ENCODE peak calls at places on chromosomes 11 and 22, in ten cellular contexts. One of them, this sample, is unnamed.

GRCh38 chr22:31595271-31595670 is 66.7 kb downstream of the PISD start:
- DNase-seq in AG09309: no peak
- DNase-seq in epithelial cell of esophagus: no peak
- DNase-seq in sigmoid colon: no peak
- DNase-seq in tibial artery: no peak
- DNase-seq in cardiac muscle cell: no peak
- DNase-seq in fibroblast of mammary gland: no peak
- DNase-seq in esophagus muscularis mucosa: no peak
- DNase-seq in cardiac fibroblast: no peak
- DNase-seq in pancreas: no peak
- DNase-seq in this sample: no peak

GRCh38 chr22:45336971-45337431 is 27.3 kb downstream of the FAM118A start:
- DNase-seq in AG09309: no peak
- DNase-seq in epithelial cell of esophagus: no peak
- DNase-seq in sigmoid colon: peak; percentile 87
- DNase-seq in tibial artery: peak; percentile 83
- DNase-seq in cardiac muscle cell: peak; percentile 67
- DNase-seq in fibroblast of mammary gland: no peak
- DNase-seq in esophagus muscularis mucosa: peak; percentile 95
- DNase-seq in cardiac fibroblast: peak; percentile 6
- DNase-seq in pancreas: peak; percentile 46
- DNase-seq in this sample: no peak

GRCh38 chr11:3093281-3094191 is 36.3 kb upstream of the CARS1 start:
- DNase-seq in AG09309: no peak
- DNase-seq in epithelial cell of esophagus: no peak
- DNase-seq in sigmoid colon: peak; percentile 64
- DNase-seq in tibial artery: no peak
- DNase-seq in cardiac muscle cell: no peak
- DNase-seq in fibroblast of mammary gland: no peak
- DNase-seq in esophagus muscularis mucosa: no peak
- DNase-seq in cardiac fibroblast: no peak
- DNase-seq in pancreas: no peak
- DNase-seq in this sample: peak; percentile 51

GRCh38 chr11:1089738-1090599 is 15.3 kb downstream of the MUC2 start:
- DNase-seq in AG09309: no peak
- DNase-seq in epithelial cell of esophagus: no peak
- DNase-seq in sigmoid colon: no peak
- DNase-seq in tibial artery: no peak
- DNase-seq in cardiac muscle cell: no peak
- DNase-seq in fibroblast of mammary gland: no peak
- DNase-seq in esophagus muscularis mucosa: no peak
- DNase-seq in cardiac fibroblast: no peak
- DNase-seq in pancreas: peak; percentile 14
- DNase-seq in this sample: no peak

GRCh38 chr11:95794086-95794485 is 3.8 kb downstream of the CEP57 start:
- DNase-seq in AG09309: no peak
- DNase-seq in epithelial cell of esophagus: no peak
- DNase-seq in sigmoid colon: no peak
- DNase-seq in tibial artery: no peak
- DNase-seq in cardiac muscle cell: no peak
- DNase-seq in fibroblast of mammary gland: peak; percentile 17
- DNase-seq in esophagus muscularis mucosa: no peak
- DNase-seq in cardiac fibroblast: no peak
- DNase-seq in pancreas: no peak
- DNase-seq in this sample: no peak

GRCh38 chr11:59678813-59679165 is 10.0 kb upstream of the PATL1 start:
- DNase-seq in AG09309: no peak
- DNase-seq in epithelial cell of esophagus: no peak
- DNase-seq in sigmoid colon: no peak
- DNase-seq in tibial artery: no peak
- DNase-seq in cardiac muscle cell: no peak
- DNase-seq in fibroblast of mammary gland: no peak
- DNase-seq in esophagus muscularis mucosa: no peak
- DNase-seq in cardiac fibroblast: no peak
- DNase-seq in pancreas: no peak
- DNase-seq in this sample: peak; percentile 80

GRCh38 chr11:108836541-108836940 is 171.7 kb downstream of the DDX10 start:
- DNase-seq in AG09309: no peak
- DNase-seq in epithelial cell of esophagus: no peak
- DNase-seq in sigmoid colon: no peak
- DNase-seq in tibial artery: no peak
- DNase-seq in cardiac muscle cell: no peak
- DNase-seq in fibroblast of mammary gland: no peak
- DNase-seq in esophagus muscularis mucosa: no peak
- DNase-seq in cardiac fibroblast: no peak
- DNase-seq in pancreas: no peak
- DNase-seq in this sample: no peak

GRCh38 chr22:45911601-45912271 is 65.2 kb downstream of the WNT7B start:
- DNase-seq in AG09309: no peak
- DNase-seq in epithelial cell of esophagus: peak; percentile 88
- DNase-seq in sigmoid colon: no peak
- DNase-seq in tibial artery: no peak
- DNase-seq in cardiac muscle cell: peak; percentile 11
- DNase-seq in fibroblast of mammary gland: peak; percentile 45
- DNase-seq in esophagus muscularis mucosa: no peak
- DNase-seq in cardiac fibroblast: peak; percentile 78
- DNase-seq in pancreas: peak; percentile 60
- DNase-seq in this sample: no peak

GRCh38 chr11:128685383-128686044 is 8.4 kb upstream of the FLI1 start:
- DNase-seq in AG09309: no peak
- DNase-seq in epithelial cell of esophagus: no peak
- DNase-seq in sigmoid colon: no peak
- DNase-seq in tibial artery: no peak
- DNase-seq in cardiac muscle cell: peak; percentile 47
- DNase-seq in fibroblast of mammary gland: no peak
- DNase-seq in esophagus muscularis mucosa: no peak
- DNase-seq in cardiac fibroblast: no peak
- DNase-seq in pancreas: no peak
- DNase-seq in this sample: no peak

GRCh38 chr22:26996156-26996555 is 338.8 kb downstream of the MIAT start:
- DNase-seq in AG09309: no peak
- DNase-seq in epithelial cell of esophagus: no peak
- DNase-seq in sigmoid colon: no peak
- DNase-seq in tibial artery: no peak
- DNase-seq in cardiac muscle cell: no peak
- DNase-seq in fibroblast of mammary gland: no peak
- DNase-seq in esophagus muscularis mucosa: no peak
- DNase-seq in cardiac fibroblast: no peak
- DNase-seq in pancreas: no peak
- DNase-seq in this sample: no peak

GRCh38 chr11:14972581-14973490 is 685 bp upstream of the CALCA start:
- DNase-seq in AG09309: no peak
- DNase-seq in epithelial cell of esophagus: no peak
- DNase-seq in sigmoid colon: no peak
- DNase-seq in tibial artery: no peak
- DNase-seq in cardiac muscle cell: no peak
- DNase-seq in fibroblast of mammary gland: no peak
- DNase-seq in esophagus muscularis mucosa: no peak
- DNase-seq in cardiac fibroblast: no peak
- DNase-seq in pancreas: no peak
- DNase-seq in this sample: no peak

GRCh38 chr22:20434773-20435172 is 2.9 kb downstream of the SCARF2 start:
- DNase-seq in AG09309: no peak
- DNase-seq in epithelial cell of esophagus: no peak
- DNase-seq in sigmoid colon: peak; percentile 50
- DNase-seq in tibial artery: peak; percentile 47
- DNase-seq in cardiac muscle cell: no peak
- DNase-seq in fibroblast of mammary gland: no peak
- DNase-seq in esophagus muscularis mucosa: no peak
- DNase-seq in cardiac fibroblast: no peak
- DNase-seq in pancreas: no peak
- DNase-seq in this sample: no peak

GRCh38 chr22:44224166-44224565 is 43.4 kb downstream of the PARVG start:
- DNase-seq in AG09309: no peak
- DNase-seq in epithelial cell of esophagus: peak; percentile 80
- DNase-seq in sigmoid colon: peak; percentile 39
- DNase-seq in tibial artery: no peak
- DNase-seq in cardiac muscle cell: no peak
- DNase-seq in fibroblast of mammary gland: peak; percentile 23
- DNase-seq in esophagus muscularis mucosa: peak; percentile 84
- DNase-seq in cardiac fibroblast: peak; percentile 9
- DNase-seq in pancreas: no peak
- DNase-seq in this sample: no peak

GRCh38 chr22:24355574-24355973 is 71.8 kb upstream of the ADORA2A start:
- DNase-seq in AG09309: no peak
- DNase-seq in epithelial cell of esophagus: peak; percentile 20
- DNase-seq in sigmoid colon: no peak
- DNase-seq in tibial artery: no peak
- DNase-seq in cardiac muscle cell: peak; percentile 35
- DNase-seq in fibroblast of mammary gland: no peak
- DNase-seq in esophagus muscularis mucosa: no peak
- DNase-seq in cardiac fibroblast: peak; percentile 28
- DNase-seq in pancreas: no peak
- DNase-seq in this sample: no peak

GRCh38 chr11:122709042-122709760 is 53.7 kb downstream of the UBASH3B start:
- DNase-seq in AG09309: no peak
- DNase-seq in epithelial cell of esophagus: peak; percentile 64
- DNase-seq in sigmoid colon: no peak
- DNase-seq in tibial artery: no peak
- DNase-seq in cardiac muscle cell: peak; percentile 49
- DNase-seq in fibroblast of mammary gland: peak; percentile 82
- DNase-seq in esophagus muscularis mucosa: no peak
- DNase-seq in cardiac fibroblast: peak; percentile 87
- DNase-seq in pancreas: no peak
- DNase-seq in this sample: no peak

DNA sequence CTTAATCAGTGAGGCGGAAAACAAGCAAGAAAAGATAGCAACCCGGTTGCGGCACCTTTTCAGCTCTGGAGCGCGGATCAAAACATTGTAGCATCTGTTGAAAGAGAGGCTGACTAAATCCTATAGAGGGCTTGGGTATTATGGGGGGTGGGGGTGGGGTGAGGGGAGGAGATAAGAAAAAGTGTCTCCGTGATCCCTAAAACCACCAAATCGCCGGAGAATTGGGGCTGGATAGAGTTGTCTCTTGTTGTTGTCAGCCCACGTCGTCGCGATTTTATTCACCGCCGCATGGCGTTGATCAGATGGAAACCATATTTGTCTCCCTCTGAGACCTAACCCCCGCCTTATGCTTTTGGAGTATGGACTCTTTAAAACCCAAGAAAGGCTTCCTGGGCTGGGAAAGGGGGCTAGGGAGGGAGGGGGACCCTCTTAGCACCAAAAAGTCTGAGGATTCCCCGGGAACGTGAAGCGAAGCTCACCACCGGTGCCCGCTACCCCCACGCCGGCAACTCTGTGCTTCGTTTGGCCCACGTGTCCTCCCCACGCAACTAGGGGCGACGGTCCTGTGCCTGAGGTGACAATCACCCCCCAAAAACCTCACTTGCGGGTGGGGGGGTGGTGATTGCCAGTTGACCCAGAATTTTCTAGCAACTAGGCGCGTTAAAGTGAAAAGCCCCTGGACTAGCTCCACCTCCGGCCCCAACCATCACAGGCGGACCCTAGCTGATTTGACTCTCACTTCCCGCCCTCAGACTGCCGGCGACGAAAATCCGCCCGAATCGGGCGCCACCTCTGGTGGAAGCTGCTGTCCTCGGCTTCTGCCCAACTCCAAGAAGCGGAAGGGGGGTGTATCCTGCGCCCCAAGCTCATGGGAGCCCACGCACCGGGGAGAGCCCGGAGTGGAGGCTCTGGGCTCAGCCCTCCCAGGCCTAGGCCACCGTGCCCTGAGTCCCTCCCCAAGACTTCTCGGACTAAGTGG is 12.8 kb downstream of the PAX6 start:
- DNase-seq in AG09309: no peak
- DNase-seq in epithelial cell of esophagus: no peak
- DNase-seq in sigmoid colon: no peak
- DNase-seq in tibial artery: no peak
- DNase-seq in cardiac muscle cell: no peak
- DNase-seq in fibroblast of mammary gland: no peak
- DNase-seq in esophagus muscularis mucosa: peak; percentile 86
- DNase-seq in cardiac fibroblast: no peak
- DNase-seq in pancreas: no peak
- DNase-seq in this sample: no peak
- H3K4me3 ChIP-seq in AG09309: peak overlapping the region; percentile 28
- H3K4me3 ChIP-seq in epithelial cell of esophagus: no peak overlapping the region
- H3K4me3 ChIP-seq in sigmoid colon: peak overlapping the region; percentile 3
- H3K4me3 ChIP-seq in tibial artery: peak overlapping the region; percentile 18
- H3K4me3 ChIP-seq in cardiac muscle cell: no peak overlapping the region
- H3K4me3 ChIP-seq in fibroblast of mammary gland: no peak overlapping the region
- H3K4me3 ChIP-seq in esophagus muscularis mucosa: peak overlapping the region; percentile 13
- H3K4me3 ChIP-seq in cardiac fibroblast: no peak overlapping the region
- H3K4me3 ChIP-seq in pancreas: no peak overlapping the region
- H3K4me3 ChIP-seq in this sample: no peak overlapping the region

GRCh38 chr11:66281776-66282467 is 3.9 kb downstream of the CNIH2 start:
- DNase-seq in AG09309: no peak
- DNase-seq in epithelial cell of esophagus: no peak
- DNase-seq in sigmoid colon: no peak
- DNase-seq in tibial artery: no peak
- DNase-seq in cardiac muscle cell: no peak
- DNase-seq in fibroblast of mammary gland: no peak
- DNase-seq in esophagus muscularis mucosa: no peak
- DNase-seq in cardiac fibroblast: no peak
- DNase-seq in pancreas: no peak
- DNase-seq in this sample: no peak
- H3K4me3 ChIP-seq in AG09309: no peak overlapping the region
- H3K4me3 ChIP-seq in epithelial cell of esophagus: no peak overlapping the region
- H3K4me3 ChIP-seq in sigmoid colon: no peak overlapping the region
- H3K4me3 ChIP-seq in tibial artery: no peak overlapping the region
- H3K4me3 ChIP-seq in cardiac muscle cell: no peak overlapping the region
- H3K4me3 ChIP-seq in fibroblast of mammary gland: no peak overlapping the region
- H3K4me3 ChIP-seq in esophagus muscularis mucosa: no peak overlapping the region
- H3K4me3 ChIP-seq in cardiac fibroblast: no peak overlapping the region
- H3K4me3 ChIP-seq in pancreas: no peak overlapping the region
- H3K4me3 ChIP-seq in this sample: no peak overlapping the region

DNA sequence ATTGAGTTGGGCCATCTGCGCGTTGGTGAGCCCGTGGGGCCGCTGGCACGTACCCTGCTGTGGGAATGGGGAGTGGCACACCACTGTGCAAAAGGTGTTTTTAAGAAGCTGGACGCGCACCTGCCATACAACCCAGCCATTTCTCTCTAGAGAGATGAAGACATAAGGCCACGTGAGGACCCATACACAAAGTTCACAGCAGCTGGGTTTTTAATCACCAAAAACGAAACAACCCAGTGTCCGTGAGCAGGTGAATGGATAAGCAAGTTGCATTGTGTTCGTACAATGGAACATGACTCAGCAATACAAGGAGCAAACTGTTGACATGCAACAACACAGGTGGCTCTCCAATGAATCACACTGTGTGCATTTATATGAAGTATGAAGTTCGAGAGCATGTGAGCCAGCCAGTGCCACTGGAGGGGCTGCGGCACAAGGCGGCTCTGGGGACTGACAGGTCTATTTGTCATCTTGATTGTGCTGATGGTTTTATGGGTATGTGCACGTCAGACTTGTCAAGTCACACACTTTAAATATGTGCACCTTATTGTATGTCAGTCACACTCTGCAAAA is 30.6 kb upstream of the PANX2 start:
- DNase-seq in AG09309: no peak
- DNase-seq in epithelial cell of esophagus: peak; percentile 79
- DNase-seq in sigmoid colon: no peak
- DNase-seq in tibial artery: peak; percentile 42
- DNase-seq in cardiac muscle cell: no peak
- DNase-seq in fibroblast of mammary gland: no peak
- DNase-seq in esophagus muscularis mucosa: no peak
- DNase-seq in cardiac fibroblast: peak; percentile 73
- DNase-seq in pancreas: no peak
- DNase-seq in this sample: no peak
- H3K4me3 ChIP-seq in AG09309: no peak overlapping the region
- H3K4me3 ChIP-seq in epithelial cell of esophagus: no peak overlapping the region
- H3K4me3 ChIP-seq in sigmoid colon: no peak overlapping the region
- H3K4me3 ChIP-seq in tibial artery: no peak overlapping the region
- H3K4me3 ChIP-seq in cardiac muscle cell: no peak overlapping the region
- H3K4me3 ChIP-seq in fibroblast of mammary gland: no peak overlapping the region
- H3K4me3 ChIP-seq in esophagus muscularis mucosa: no peak overlapping the region
- H3K4me3 ChIP-seq in cardiac fibroblast: no peak overlapping the region
- H3K4me3 ChIP-seq in pancreas: no peak overlapping the region
- H3K4me3 ChIP-seq in this sample: no peak overlapping the region

GRCh38 chr11:73260127-73260457 is 12.0 kb upstream of the P2RY6 start:
- DNase-seq in AG09309: no peak
- DNase-seq in epithelial cell of esophagus: no peak
- DNase-seq in sigmoid colon: no peak
- DNase-seq in tibial artery: peak; percentile 19
- DNase-seq in cardiac muscle cell: no peak
- DNase-seq in fibroblast of mammary gland: no peak
- DNase-seq in esophagus muscularis mucosa: no peak
- DNase-seq in cardiac fibroblast: no peak
- DNase-seq in pancreas: no peak
- DNase-seq in this sample: no peak
- H3K4me3 ChIP-seq in AG09309: no peak overlapping the region
- H3K4me3 ChIP-seq in epithelial cell of esophagus: no peak overlapping the region
- H3K4me3 ChIP-seq in sigmoid colon: no peak overlapping the region
- H3K4me3 ChIP-seq in tibial artery: no peak overlapping the region
- H3K4me3 ChIP-seq in cardiac muscle cell: no peak overlapping the region
- H3K4me3 ChIP-seq in fibroblast of mammary gland: no peak overlapping the region
- H3K4me3 ChIP-seq in esophagus muscularis mucosa: no peak overlapping the region
- H3K4me3 ChIP-seq in cardiac fibroblast: no peak overlapping the region
- H3K4me3 ChIP-seq in pancreas: no peak overlapping the region
- H3K4me3 ChIP-seq in this sample: no peak overlapping the region